ENCODE peak calls at places on chromosomes 13 and 19, in nine cellular contexts. One of them, this sample, is unnamed.

GRCh38 chr13:74870865-74871264 is 611.1 kb downstream of the TBC1D4 start:
- DNase-seq in ovary: no peak
- DNase-seq in upper lobe of left lung: no peak
- DNase-seq in IMR-90: no peak
- DNase-seq in A549: no peak
- DNase-seq in heart left ventricle: no peak
- DNase-seq in lower leg skin: no peak
- DNase-seq in suprapubic skin: no peak
- DNase-seq in tibial nerve: no peak
- DNase-seq in this sample: no peak

GRCh38 chr13:112928958-112929777 is 39.8 kb upstream of the MCF2L start:
- DNase-seq in ovary: no peak
- DNase-seq in upper lobe of left lung: no peak
- DNase-seq in IMR-90: peak; percentile 28
- DNase-seq in A549: no peak
- DNase-seq in heart left ventricle: no peak
- DNase-seq in lower leg skin: no peak
- DNase-seq in suprapubic skin: no peak
- DNase-seq in tibial nerve: no peak
- DNase-seq in this sample: no peak

GRCh38 chr19:12715102-12715501 is 8.6 kb downstream of the TNPO2 start:
- DNase-seq in ovary: no peak
- DNase-seq in upper lobe of left lung: no peak
- DNase-seq in IMR-90: no peak
- DNase-seq in A549: no peak
- DNase-seq in heart left ventricle: no peak
- DNase-seq in lower leg skin: no peak
- DNase-seq in suprapubic skin: no peak
- DNase-seq in tibial nerve: no peak
- DNase-seq in this sample: no peak

GRCh38 chr19:41239961-41240574 is 21.0 kb downstream of the AXL start:
- DNase-seq in ovary: no peak
- DNase-seq in upper lobe of left lung: no peak
- DNase-seq in IMR-90: no peak
- DNase-seq in A549: no peak
- DNase-seq in heart left ventricle: no peak
- DNase-seq in lower leg skin: no peak
- DNase-seq in suprapubic skin: no peak
- DNase-seq in tibial nerve: no peak
- DNase-seq in this sample: no peak

GRCh38 chr19:23917856-23918255 is 3.2 kb downstream of the ZNF726 start:
- DNase-seq in ovary: no peak
- DNase-seq in upper lobe of left lung: peak; percentile 72
- DNase-seq in IMR-90: no peak
- DNase-seq in A549: no peak
- DNase-seq in heart left ventricle: no peak
- DNase-seq in lower leg skin: no peak
- DNase-seq in suprapubic skin: no peak
- DNase-seq in tibial nerve: no peak
- DNase-seq in this sample: no peak

GRCh38 chr13:67229438-67230242 is 496 bp downstream of the PCDH9 start:
- DNase-seq in ovary: no peak
- DNase-seq in upper lobe of left lung: no peak
- DNase-seq in IMR-90: peak; percentile 10
- DNase-seq in A549: peak; percentile 13
- DNase-seq in heart left ventricle: no peak
- DNase-seq in lower leg skin: no peak
- DNase-seq in suprapubic skin: no peak
- DNase-seq in tibial nerve: peak; percentile 5
- DNase-seq in this sample: no peak

GRCh38 chr19:38685666-38686529 is 38.4 kb downstream of the ACTN4 start:
- DNase-seq in ovary: no peak
- DNase-seq in upper lobe of left lung: no peak
- DNase-seq in IMR-90: peak; percentile 73
- DNase-seq in A549: peak; percentile 94
- DNase-seq in heart left ventricle: no peak
- DNase-seq in lower leg skin: no peak
- DNase-seq in suprapubic skin: peak; percentile 53
- DNase-seq in tibial nerve: no peak
- DNase-seq in this sample: no peak

GRCh38 chr13:51518847-51519246 is 65.4 kb upstream of the WDFY2 start:
- DNase-seq in ovary: no peak
- DNase-seq in upper lobe of left lung: no peak
- DNase-seq in IMR-90: peak; percentile 40
- DNase-seq in A549: no peak
- DNase-seq in heart left ventricle: no peak
- DNase-seq in lower leg skin: no peak
- DNase-seq in suprapubic skin: no peak
- DNase-seq in tibial nerve: no peak
- DNase-seq in this sample: no peak

GRCh38 chr19:47471733-47472457 is at the start of gene SLC8A2:
- DNase-seq in ovary: peak; percentile 70
- DNase-seq in upper lobe of left lung: peak; percentile 37
- DNase-seq in IMR-90: peak; percentile 77
- DNase-seq in A549: peak; percentile 75
- DNase-seq in heart left ventricle: peak; percentile 79
- DNase-seq in lower leg skin: no peak
- DNase-seq in suprapubic skin: no peak
- DNase-seq in tibial nerve: no peak
- DNase-seq in this sample: peak; percentile 82

GRCh38 chr13:41842029-41842428 is 118.9 kb downstream of the VWA8 start:
- DNase-seq in ovary: no peak
- DNase-seq in upper lobe of left lung: no peak
- DNase-seq in IMR-90: peak; percentile 38
- DNase-seq in A549: no peak
- DNase-seq in heart left ventricle: no peak
- DNase-seq in lower leg skin: no peak
- DNase-seq in suprapubic skin: no peak
- DNase-seq in tibial nerve: no peak
- DNase-seq in this sample: no peak

GRCh38 chr13:113348591-113348990 is 15.3 kb downstream of the GRTP1 start:
- DNase-seq in ovary: no peak
- DNase-seq in upper lobe of left lung: no peak
- DNase-seq in IMR-90: no peak
- DNase-seq in A549: no peak
- DNase-seq in heart left ventricle: no peak
- DNase-seq in lower leg skin: no peak
- DNase-seq in suprapubic skin: no peak
- DNase-seq in tibial nerve: no peak
- DNase-seq in this sample: no peak

GRCh38 chr13:79837741-79838450 is 356.9 kb downstream of the NDFIP2 start:
- DNase-seq in ovary: no peak
- DNase-seq in upper lobe of left lung: no peak
- DNase-seq in IMR-90: peak; percentile 75
- DNase-seq in A549: no peak
- DNase-seq in heart left ventricle: no peak
- DNase-seq in lower leg skin: no peak
- DNase-seq in suprapubic skin: no peak
- DNase-seq in tibial nerve: no peak
- DNase-seq in this sample: no peak

GRCh38 chr19:58356971-58357797 is 3.9 kb upstream of the A1BG start:
- DNase-seq in ovary: peak; percentile 28
- DNase-seq in upper lobe of left lung: no peak
- DNase-seq in IMR-90: no peak
- DNase-seq in A549: no peak
- DNase-seq in heart left ventricle: no peak
- DNase-seq in lower leg skin: no peak
- DNase-seq in suprapubic skin: no peak
- DNase-seq in tibial nerve: no peak
- DNase-seq in this sample: no peak

GRCh38 chr13:100689191-100689590 is 14.6 kb upstream of the TMTC4 start:
- DNase-seq in ovary: no peak
- DNase-seq in upper lobe of left lung: no peak
- DNase-seq in IMR-90: no peak
- DNase-seq in A549: no peak
- DNase-seq in heart left ventricle: no peak
- DNase-seq in lower leg skin: no peak
- DNase-seq in suprapubic skin: no peak
- DNase-seq in tibial nerve: no peak
- DNase-seq in this sample: no peak

GRCh38 chr19:53813996-53814395 is 10.1 kb downstream of the NLRP12 start:
- DNase-seq in ovary: no peak
- DNase-seq in upper lobe of left lung: no peak
- DNase-seq in IMR-90: peak; percentile 42
- DNase-seq in A549: no peak
- DNase-seq in heart left ventricle: no peak
- DNase-seq in lower leg skin: no peak
- DNase-seq in suprapubic skin: no peak
- DNase-seq in tibial nerve: no peak
- DNase-seq in this sample: no peak

GRCh38 chr19:44777715-44778347 is at the start of gene CBLC:
- DNase-seq in ovary: peak; percentile 36
- DNase-seq in upper lobe of left lung: peak; percentile 81
- DNase-seq in IMR-90: no peak
- DNase-seq in A549: no peak
- DNase-seq in heart left ventricle: no peak
- DNase-seq in lower leg skin: peak; percentile 72
- DNase-seq in suprapubic skin: no peak
- DNase-seq in tibial nerve: no peak
- DNase-seq in this sample: peak; percentile 60
- TF ChIP-seq POLR2A in ovary: no peak
- TF ChIP-seq POLR2A in upper lobe of left lung: peak; percentile 41
- TF ChIP-seq POLR2A in IMR-90: no peak
- TF ChIP-seq POLR2A in A549: no peak
- TF ChIP-seq POLR2A in heart left ventricle: no peak
- TF ChIP-seq POLR2A in lower leg skin: no peak
- TF ChIP-seq POLR2A in suprapubic skin: no peak
- TF ChIP-seq POLR2A in tibial nerve: no peak
- TF ChIP-seq POLR2A in this sample: no peak

DNA sequence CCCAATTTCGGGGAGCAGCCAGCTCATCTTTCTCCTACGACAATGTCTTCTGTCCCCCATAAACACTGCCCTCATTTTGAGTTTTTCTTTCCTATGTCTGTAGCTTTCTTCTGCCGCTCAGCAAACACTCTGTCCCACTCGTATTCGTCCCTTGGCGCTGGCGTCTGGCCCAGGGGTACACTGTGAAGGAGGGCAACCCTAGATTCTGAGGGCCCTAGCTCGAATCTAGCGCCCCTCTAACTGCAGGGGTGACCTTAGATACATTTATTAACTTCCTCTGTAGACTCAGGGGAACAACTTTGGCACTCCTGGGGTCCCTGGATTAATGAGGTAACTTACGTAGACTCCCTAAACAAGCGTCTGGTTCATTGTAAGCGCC is 679 bp upstream of the LRCH1 start:
- DNase-seq in ovary: peak; percentile 39
- DNase-seq in upper lobe of left lung: peak; percentile 22
- DNase-seq in IMR-90: no peak
- DNase-seq in A549: no peak
- DNase-seq in heart left ventricle: no peak
- DNase-seq in lower leg skin: no peak
- DNase-seq in suprapubic skin: no peak
- DNase-seq in tibial nerve: no peak
- DNase-seq in this sample: no peak
- TF ChIP-seq POLR2A in ovary: no peak
- TF ChIP-seq POLR2A in upper lobe of left lung: no peak
- TF ChIP-seq POLR2A in IMR-90: no peak
- TF ChIP-seq POLR2A in A549: no peak
- TF ChIP-seq POLR2A in heart left ventricle: no peak
- TF ChIP-seq POLR2A in lower leg skin: no peak
- TF ChIP-seq POLR2A in suprapubic skin: no peak
- TF ChIP-seq POLR2A in tibial nerve: no peak
- TF ChIP-seq POLR2A in this sample: no peak

GRCh38 chr19:18416778-18417249 is 2.4 kb upstream of the SSBP4 start:
- DNase-seq in ovary: peak; percentile 92
- DNase-seq in upper lobe of left lung: peak; percentile 86
- DNase-seq in IMR-90: peak; percentile 78
- DNase-seq in A549: no peak
- DNase-seq in heart left ventricle: peak; percentile 93
- DNase-seq in lower leg skin: peak; percentile 80
- DNase-seq in suprapubic skin: peak; percentile 97
- DNase-seq in tibial nerve: peak; percentile 87
- DNase-seq in this sample: peak; percentile 93
- TF ChIP-seq POLR2A in ovary: peak; percentile 85
- TF ChIP-seq POLR2A in upper lobe of left lung: peak; percentile 23
- TF ChIP-seq POLR2A in IMR-90: peak; percentile 33
- TF ChIP-seq POLR2A in A549: no peak
- TF ChIP-seq POLR2A in heart left ventricle: no peak
- TF ChIP-seq POLR2A in lower leg skin: no peak
- TF ChIP-seq POLR2A in suprapubic skin: no peak
- TF ChIP-seq POLR2A in tibial nerve: peak; percentile 52
- TF ChIP-seq POLR2A in this sample: no peak

GRCh38 chr19:4066176-4066606 is 508 bp downstream of the ZBTB7A start:
- DNase-seq in ovary: peak; percentile 85
- DNase-seq in upper lobe of left lung: no peak
- DNase-seq in IMR-90: no peak
- DNase-seq in A549: no peak
- DNase-seq in heart left ventricle: no peak
- DNase-seq in lower leg skin: no peak
- DNase-seq in suprapubic skin: peak; percentile 88
- DNase-seq in tibial nerve: no peak
- DNase-seq in this sample: peak; percentile 54

GRCh38 chr19:4069331-4069959 is 2.7 kb upstream of the ZBTB7A start:
- DNase-seq in ovary: no peak
- DNase-seq in upper lobe of left lung: peak; percentile 48
- DNase-seq in IMR-90: no peak
- DNase-seq in A549: no peak
- DNase-seq in heart left ventricle: peak; percentile 56
- DNase-seq in lower leg skin: no peak
- DNase-seq in suprapubic skin: no peak
- DNase-seq in tibial nerve: no peak
- DNase-seq in this sample: no peak

GRCh38 chr19:4066682-4067395 is at the start of gene ZBTB7A:
- DNase-seq in ovary: peak; percentile 84
- DNase-seq in upper lobe of left lung: peak; percentile 93
- DNase-seq in IMR-90: peak; percentile 61
- DNase-seq in A549: peak; percentile 70
- DNase-seq in heart left ventricle: peak; percentile 91
- DNase-seq in lower leg skin: peak; percentile 89
- DNase-seq in suprapubic skin: peak; percentile 95
- DNase-seq in tibial nerve: peak; percentile 77
- DNase-seq in this sample: peak; percentile 91

GRCh38 chr19:4068058-4068966 is 1.6 kb upstream of the ZBTB7A start:
- DNase-seq in ovary: no peak
- DNase-seq in upper lobe of left lung: peak; percentile 26
- DNase-seq in IMR-90: no peak
- DNase-seq in A549: no peak
- DNase-seq in heart left ventricle: no peak
- DNase-seq in lower leg skin: no peak
- DNase-seq in suprapubic skin: no peak
- DNase-seq in tibial nerve: no peak
- DNase-seq in this sample: no peak

DNA sequence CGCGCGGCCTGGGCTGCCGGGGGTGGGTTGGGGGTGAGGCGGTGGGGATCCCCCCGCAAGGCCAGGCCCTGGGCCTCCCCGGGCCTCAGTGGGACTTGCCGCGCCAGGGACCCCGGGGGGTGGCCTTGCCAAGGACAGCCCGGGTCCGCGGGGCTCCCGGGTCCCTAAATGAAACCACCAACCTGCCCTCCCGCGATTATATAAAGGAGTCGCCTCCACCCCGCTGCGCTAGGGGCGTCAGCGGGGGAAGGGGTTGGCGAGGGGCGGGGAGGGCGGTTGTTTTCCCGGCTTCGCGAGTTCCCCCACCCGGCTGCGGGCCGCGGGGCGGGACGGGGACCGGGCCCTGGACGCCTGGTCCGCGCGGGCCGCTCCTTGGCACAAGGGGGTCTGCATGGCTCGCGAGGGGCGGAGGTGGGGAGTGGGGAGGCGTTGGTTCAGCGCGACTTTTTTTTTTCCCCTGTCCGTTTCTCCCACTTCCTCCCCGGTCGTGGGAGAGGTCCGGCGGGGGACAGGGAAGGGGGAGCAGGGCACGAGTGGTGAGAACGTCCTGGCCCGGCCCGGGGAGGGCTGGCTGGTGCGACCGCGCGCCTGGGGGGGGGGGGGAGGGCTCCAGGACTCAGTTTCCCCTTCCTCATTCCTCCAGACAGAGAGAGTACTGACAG is 828 bp upstream of the ZBTB7A start:
- DNase-seq in ovary: peak; percentile 69
- DNase-seq in upper lobe of left lung: peak; percentile 54
- DNase-seq in IMR-90: no peak
- DNase-seq in A549: no peak
- DNase-seq in heart left ventricle: peak; percentile 46
- DNase-seq in lower leg skin: no peak
- DNase-seq in suprapubic skin: peak; percentile 79
- DNase-seq in tibial nerve: no peak
- DNase-seq in this sample: no peak
- TF ChIP-seq POLR2A in ovary: no peak
- TF ChIP-seq POLR2A in upper lobe of left lung: peak; percentile 37
- TF ChIP-seq POLR2A in IMR-90: no peak
- TF ChIP-seq POLR2A in A549: peak; percentile 18
- TF ChIP-seq POLR2A in heart left ventricle: peak; percentile 29
- TF ChIP-seq POLR2A in lower leg skin: no peak
- TF ChIP-seq POLR2A in suprapubic skin: no peak
- TF ChIP-seq POLR2A in tibial nerve: no peak
- TF ChIP-seq POLR2A in this sample: no peak